ENCODE peak calls at places on chromosomes 7 and 10, in four cellular contexts. B, D, P and L are unnamed samples.

GRCh38 chr7:46163245-46163644 is 242.2 kb upstream of the IGFBP3 start:
- DNase-seq in B (no peak), D (no peak), P (no peak), L (no peak)

GRCh38 chr7:139362981-139363380 is 3.3 kb downstream of the LUC7L2 start:
- DNase-seq in B (no peak), D (no peak), P (no peak), L (no peak)

GRCh38 chr10:59873924-59874323 is 32.4 kb downstream of the CCDC6 start:
- DNase-seq in B (no peak), D (no peak), P (no peak), L (no peak)

GRCh38 chr10:71765176-71765906 is 8.0 kb downstream of the VSIR start:
- DNase-seq in B (peak), D (peak), P (no peak), L (no peak)

GRCh38 chr7:25928549-25929330 is 223.3 kb upstream of the NFE2L3 start:
- DNase-seq in B (no peak), D (no peak), P (no peak), L (no peak)

GRCh38 chr7:79806161-79806734 is 328.4 kb upstream of the GNAI1 start:
- DNase-seq in B (peak), D (peak), P (no peak), L (no peak)

GRCh38 chr7:47573758-47574472 is 8.0 kb downstream of the TNS3 start:
- DNase-seq in B (peak), D (peak), P (no peak), L (no peak)

GRCh38 chr10:32650246-32650655 is 204.3 kb downstream of the CCDC7 start:
- DNase-seq in B (no peak), D (no peak), P (no peak), L (no peak)

GRCh38 chr7:116542618-116543017 is 17.8 kb downstream of the CAV1 start:
- DNase-seq in B (no peak), D (no peak), P (no peak), L (no peak)

GRCh38 chr10:102009801-102010425 is 46.1 kb downstream of the ARMH3 start:
- DNase-seq in B (peak), D (peak), P (no peak), L (no peak)
- TF ChIP-seq RNF2 in B (no peak), D (no peak), P (no peak), L (no peak)

DNA sequence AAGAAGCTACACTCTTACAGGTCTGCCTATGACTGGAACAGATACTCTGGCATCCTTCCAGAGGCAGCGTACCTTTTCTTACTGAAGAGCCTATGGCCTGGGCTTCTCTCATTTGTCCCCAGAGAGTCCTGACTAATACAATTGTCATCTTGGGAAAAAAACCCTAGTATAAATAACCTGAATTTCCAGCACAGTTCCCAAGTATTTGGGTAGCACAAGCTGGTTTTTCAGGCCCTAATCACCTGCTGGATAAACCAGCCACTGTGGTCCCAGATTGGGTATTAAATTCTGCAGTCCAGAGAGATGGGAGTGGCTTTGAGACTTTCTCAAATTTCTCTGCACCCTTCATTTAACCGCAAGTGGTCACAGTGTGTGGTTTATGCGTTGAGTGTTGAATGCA is 186.8 kb upstream of the NEBL start:
- DNase-seq in B (no peak), D (no peak), P (no peak), L (no peak)
- TF ChIP-seq KDM1A in B (no peak), D (no peak), P (no peak), L (no peak)

GRCh38 chr10:114691442-114691941 is 33.4 kb upstream of the ABLIM1 start:
- DNase-seq in B (no peak), D (peak), P (no peak), L (no peak)
- TF ChIP-seq RNF2 in B (no peak), D (no peak), P (no peak), L (no peak)

DNA sequence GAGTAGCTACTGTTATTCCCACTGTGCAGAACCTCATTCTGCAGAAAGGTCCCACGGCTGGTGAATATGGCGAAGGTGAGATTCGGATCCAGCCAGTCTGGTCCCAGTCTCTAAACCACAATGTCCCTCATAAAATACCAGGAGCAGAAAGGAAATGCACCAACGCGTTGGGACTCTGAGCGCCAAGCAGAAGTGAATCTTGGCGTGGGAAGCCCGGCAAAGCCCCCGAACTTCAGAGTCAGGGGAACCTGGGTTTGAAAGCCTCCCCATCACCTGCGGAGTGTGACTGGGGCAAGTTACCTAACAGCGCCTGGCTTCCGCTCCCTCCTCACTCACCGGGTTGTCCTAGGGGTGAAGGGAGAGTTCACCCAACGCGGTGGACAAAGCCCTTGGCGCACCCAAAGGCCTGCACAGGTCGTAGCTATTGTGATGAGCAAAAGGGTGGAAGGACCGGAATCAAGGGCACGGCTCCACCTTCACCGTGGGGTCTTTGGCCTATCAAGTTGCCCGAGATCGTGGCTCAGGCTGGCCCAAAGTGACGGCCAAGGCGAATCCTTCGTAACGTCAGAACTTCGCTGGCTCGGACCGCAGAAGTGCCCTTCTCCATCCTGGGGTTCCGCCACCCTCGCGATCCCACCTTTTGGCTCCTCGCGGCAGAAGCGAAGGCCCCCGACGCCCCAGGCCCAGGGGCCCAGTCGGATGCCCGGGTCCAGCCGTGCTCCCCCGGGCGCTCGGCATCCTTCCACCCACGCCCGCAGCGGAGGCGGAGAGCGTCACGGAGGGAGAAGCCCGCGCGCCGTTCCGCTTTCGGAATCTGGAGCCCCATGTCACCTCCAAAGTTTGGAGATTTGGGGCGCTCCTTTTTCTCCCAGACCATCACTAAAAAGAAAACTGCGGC is 811 bp downstream of the RGS10 start:
- DNase-seq in B (no peak), D (no peak), P (peak), L (peak)
- TF ChIP-seq KDM1A in B (no peak), D (no peak), P (no peak), L (no peak)

GRCh38 chr10:12194752-12195271 is 879 bp downstream of the NUDT5 start:
- DNase-seq in B (peak), D (no peak), P (no peak), L (no peak)
- TF ChIP-seq RNF2 in B (no peak), D (no peak), P (no peak), L (no peak)

DNA sequence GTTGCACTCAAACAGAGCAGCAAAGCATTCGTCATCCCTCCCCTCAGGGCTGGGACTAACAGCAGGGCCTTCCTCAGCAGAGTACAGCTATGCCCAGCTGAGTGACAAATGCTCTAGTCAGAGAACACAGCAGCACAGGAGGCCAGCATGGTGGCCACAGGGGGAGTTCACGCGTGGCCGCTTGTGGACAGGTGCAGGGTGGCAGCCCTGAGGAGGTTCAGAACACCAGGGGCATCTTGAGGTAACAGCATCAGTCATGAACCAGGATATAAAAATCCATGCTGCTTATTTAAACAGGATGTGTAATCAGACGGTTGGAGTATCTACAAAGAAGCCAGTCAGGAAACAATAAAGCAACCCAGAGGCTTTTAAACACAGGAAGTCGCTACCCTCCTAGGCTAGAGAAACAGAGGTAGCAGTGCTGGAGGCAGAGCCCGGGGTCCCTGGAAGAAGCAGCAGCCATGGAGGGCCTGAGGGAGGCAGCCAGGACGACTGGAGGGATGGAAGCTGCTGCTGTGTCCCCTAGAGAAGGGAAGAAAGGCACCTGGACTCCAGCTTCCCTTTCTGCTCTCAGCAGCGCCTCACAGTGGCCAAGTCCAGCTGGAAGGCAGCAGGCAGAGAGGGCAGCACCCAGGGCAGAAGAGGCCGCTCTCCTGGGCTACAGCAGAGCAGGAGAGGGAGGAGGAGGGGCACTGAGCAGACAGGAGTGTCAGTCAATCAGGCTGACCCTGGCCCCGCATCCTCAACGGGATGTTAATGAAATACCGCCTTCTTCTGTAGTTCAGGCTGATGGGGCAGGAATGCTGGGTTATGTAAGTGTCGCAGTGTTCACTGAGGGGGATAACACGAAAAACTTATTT is 70.8 kb upstream of the UCN3 start:
- DNase-seq in B (peak), D (peak), P (peak), L (peak)
- TF ChIP-seq KDM1A in B (no peak), D (no peak), P (no peak), L (no peak)

GRCh38 chr10:46106410-46107255 is 60.6 kb upstream of the MSMB start:
- DNase-seq in B (peak), D (peak), P (peak), L (peak)
- TF ChIP-seq RNF2 in B (no peak), D (no peak), P (no peak), L (no peak)

GRCh38 chr7:121797283-121798037 is 75.5 kb upstream of the PTPRZ1 start:
- DNase-seq in B (no peak), D (no peak), P (no peak), L (no peak)
- TF ChIP-seq KDM1A in B (no peak), D (no peak), P (no peak), L (no peak)

DNA sequence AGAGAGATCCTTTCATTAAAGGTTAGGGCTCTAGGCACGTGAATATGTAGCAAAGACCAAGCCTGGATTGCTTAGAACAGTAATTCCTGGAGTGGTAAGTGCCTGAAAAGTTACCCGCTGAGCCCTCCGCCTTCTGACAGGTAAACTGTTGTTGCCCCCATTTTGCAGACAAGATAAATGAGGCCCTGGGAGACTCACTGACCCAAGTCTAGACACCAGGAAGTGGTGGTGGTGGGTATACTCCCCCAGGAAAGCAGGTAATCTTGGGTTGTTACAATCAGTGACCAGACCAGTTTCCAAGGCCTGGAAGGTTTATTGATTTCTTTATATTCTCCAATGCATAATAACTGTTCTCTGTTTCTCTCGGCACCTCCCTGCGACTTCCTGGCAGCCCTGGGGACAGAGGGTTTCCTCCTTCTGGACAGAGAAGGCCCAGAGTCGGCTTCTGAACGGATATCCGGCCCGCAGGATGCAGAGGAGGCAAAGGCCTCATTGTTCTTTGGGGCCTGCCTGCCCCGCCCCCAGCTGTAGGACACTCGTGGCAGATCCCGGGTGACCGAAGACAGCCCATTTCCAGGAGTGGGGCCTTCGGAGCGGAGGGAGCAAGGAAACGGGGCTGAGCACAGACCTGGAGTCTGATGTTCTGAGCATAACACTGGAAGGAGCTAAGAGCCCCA is 1.3 kb upstream of the GRK5 start:
- DNase-seq in B (peak), D (peak), P (peak), L (peak)
- TF ChIP-seq RNF2 in B (no peak), D (no peak), P (no peak), L (no peak)